ENCODE peak calls at places on chromosomes 3 and 15, in four cellular contexts. Y, E, S and W are unnamed samples.

GRCh38 chr3:140053011-140053702 is 118.2 kb downstream of the CLSTN2 start:
- DNase-seq in S (no peak), E (no peak), Y (no peak), W (no peak)

GRCh38 chr3:31673950-31674349 is 141.2 kb downstream of the STT3B start:
- DNase-seq in S (no peak), Y (no peak), E (no peak), W (no peak)

GRCh38 chr3:143525408-143525807 is 322.9 kb downstream of the SLC9A9 start:
- DNase-seq in E (no peak), Y (peak), S (no peak), W (no peak)

GRCh38 chr15:83889995-83890394 is 236.1 kb downstream of the ADAMTSL3 start:
- DNase-seq in E (no peak), Y (no peak), S (no peak), W (no peak)

GRCh38 chr15:24877174-24877573 is 77.6 kb upstream of the SNRPN start:
- DNase-seq in S (no peak), Y (peak), E (no peak), W (no peak)

GRCh38 chr3:141682921-141683320 is 55.2 kb upstream of the RNF7 start:
- DNase-seq in E (no peak), Y (no peak), S (no peak), W (no peak)

GRCh38 chr3:115217678-115218451 is 70.8 kb upstream of the ZBTB20 start:
- DNase-seq in E (peak), Y (peak), S (peak), W (peak)

GRCh38 chr3:126816956-126817777 is 113.1 kb downstream of the CHCHD6 start:
- DNase-seq in S (no peak), Y (no peak), E (no peak), W (peak)

GRCh38 chr3:128867200-128868125 is 12.0 kb upstream of the ACAD9 start:
- DNase-seq in Y (no peak), S (no peak), E (no peak), W (no peak)

GRCh38 chr3:169365993-169366915 is 297.3 kb downstream of the MECOM start:
- DNase-seq in Y (no peak), E (no peak), S (no peak), W (no peak)

GRCh38 chr3:190060401-190060800 is 60.3 kb downstream of the P3H2 start:
- DNase-seq in S (no peak), E (no peak), Y (no peak), W (no peak)

GRCh38 chr15:62413786-62414185 is 248.7 kb upstream of the C2CD4B start:
- DNase-seq in Y (no peak), E (no peak), S (no peak), W (no peak)
- TF ChIP-seq MAFK in Y (no peak), E (no peak), S (no peak), W (no peak)

DNA sequence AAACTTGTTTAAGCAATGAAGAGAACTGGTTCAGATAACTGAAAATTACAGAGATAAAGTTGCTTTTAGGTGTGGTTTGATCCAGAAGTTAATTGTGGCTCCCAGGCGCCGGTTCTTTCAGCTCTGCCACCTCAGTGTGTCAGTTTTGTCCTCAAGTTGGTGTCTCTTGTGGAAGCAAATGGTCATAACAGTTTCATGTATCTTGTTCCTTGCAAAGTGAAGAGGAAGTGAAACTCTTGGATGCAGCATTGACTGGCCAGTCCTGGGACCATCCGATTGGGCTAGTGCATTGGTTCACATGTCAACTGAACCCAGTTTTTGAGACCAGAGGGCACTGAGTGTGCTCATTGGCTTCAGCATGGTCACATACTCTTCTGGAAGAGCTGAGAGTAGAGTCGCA is 181.4 kb upstream of the GRM7 start:
- DNase-seq in E (peak), Y (no peak), S (no peak), W (no peak)
- TF ChIP-seq MAFK in E (no peak), Y (no peak), S (no peak), W (no peak)

GRCh38 chr3:172213168-172213567 is 173.8 kb downstream of the FNDC3B start:
- DNase-seq in E (peak), S (no peak), Y (peak), W (no peak)
- TF ChIP-seq MAFK in E (no peak), S (no peak), Y (no peak), W (no peak)

GRCh38 chr15:94844533-94845390 is 613.4 kb downstream of the MCTP2 start:
- DNase-seq in E (peak), S (peak), Y (no peak), W (peak)
- TF ChIP-seq MAFK in E (no peak), S (no peak), Y (no peak), W (no peak)

GRCh38 chr3:170572665-170573253 is 13.1 kb downstream of the SLC7A14 start:
- DNase-seq in S (peak), Y (peak), E (peak), W (no peak)
- TF ChIP-seq MAFK in S (no peak), Y (no peak), E (no peak), W (no peak)

DNA sequence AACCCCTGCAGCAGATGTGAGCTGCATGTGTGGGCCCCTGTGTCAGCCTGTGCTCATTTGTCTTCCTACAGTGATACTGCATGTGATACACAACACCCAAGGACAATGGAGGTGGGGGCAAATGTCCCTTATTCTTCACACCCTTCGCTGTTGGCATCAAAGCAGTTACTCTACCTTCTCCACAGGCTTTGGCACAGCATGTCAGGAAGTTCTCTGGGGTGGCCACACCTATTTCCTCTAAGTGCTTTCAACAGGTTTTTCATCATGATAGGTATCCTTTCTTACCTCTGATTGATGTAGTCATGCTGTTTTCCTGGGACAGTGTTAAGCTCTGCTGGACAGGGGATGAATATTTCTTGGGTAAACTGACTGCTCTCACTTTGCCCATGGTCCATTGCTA is 29.5 kb downstream of the ZNF662 start:
- DNase-seq in S (no peak), Y (no peak), E (no peak), W (no peak)
- TF ChIP-seq MAFK in S (no peak), Y (no peak), E (no peak), W (no peak)

DNA sequence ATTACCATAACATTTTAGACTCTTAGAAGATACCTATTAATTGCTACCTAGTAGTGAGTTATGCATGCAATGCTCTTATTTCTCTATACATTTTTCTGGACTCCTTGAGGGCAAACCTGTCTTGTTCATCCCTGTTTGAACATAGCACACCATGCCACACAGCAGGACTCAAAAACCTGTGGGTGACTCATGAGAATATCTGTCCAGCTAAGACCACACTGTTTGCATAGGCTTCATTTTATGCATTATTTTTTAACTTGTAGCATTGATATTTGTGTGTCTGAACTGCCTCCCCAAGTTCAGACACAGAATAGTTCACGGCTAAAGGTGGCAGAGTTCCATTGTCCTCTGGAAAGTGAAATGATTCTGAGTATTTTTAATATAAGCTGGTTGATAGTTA is 1.8 kb downstream of the LMCD1 start:
- DNase-seq in E (no peak), S (peak), Y (no peak), W (no peak)
- TF ChIP-seq MAFK in E (no peak), S (no peak), Y (no peak), W (no peak)